ENCODE peak calls at places on chromosome 6, in eight cellular contexts. K is WTC11, O is IMR-90, T is A549, S is GM12878, V is K562, Q is H1, D is HepG2. H is an unnamed sample.

GRCh38 chr6:46719099-46719498 is 16.1 kb downstream of the PLA2G7 start:
- DNase-seq in T (no peak), V (no peak), K (no peak), S (no peak), D (no peak), O (peak; percentile 41), Q (no peak), H (no peak)

GRCh38 chr6:113860165-113860955 is 3.2 kb downstream of the MARCKS start:
- DNase-seq in D (peak; percentile 42), Q (no peak), V (no peak), K (peak; percentile 21), T (peak; percentile 4), O (peak; percentile 45), S (no peak), H (peak; percentile 65)

GRCh38 chr6:2875840-2876207 is 27.3 kb downstream of the SERPINB9 start:
- DNase-seq in K (peak; percentile 43), V (no peak), S (no peak), T (no peak), O (no peak), D (no peak), Q (no peak), H (peak; percentile 70)

GRCh38 chr6:129644567-129645015 is 65.4 kb downstream of the ARHGAP18 start:
- DNase-seq in D (peak; percentile 85), T (peak; percentile 59), K (no peak), S (no peak), O (peak; percentile 76), V (no peak), Q (no peak), H (no peak)

GRCh38 chr6:37674161-37674560 is 23.5 kb downstream of the MDGA1 start:
- DNase-seq in O (no peak), S (no peak), K (no peak), D (no peak), T (no peak), V (no peak), Q (no peak), H (peak; percentile 59)

GRCh38 chr6:148997863-148998262 is 251.0 kb downstream of the UST start:
- DNase-seq in V (no peak), S (no peak), K (no peak), Q (no peak), O (peak; percentile 73), T (no peak), D (no peak), H (no peak)

GRCh38 chr6:156686429-156686939 is 90.7 kb upstream of the ARID1B start:
- DNase-seq in D (peak; percentile 70), T (peak; percentile 26), S (no peak), Q (no peak), O (peak; percentile 59), K (peak; percentile 41), V (no peak), H (peak; percentile 69)

GRCh38 chr6:6003334-6004146 is 3.2 kb downstream of the NRN1 start:
- DNase-seq in Q (peak; percentile 85), K (peak; percentile 66), O (no peak), V (no peak), T (no peak), S (no peak), D (no peak), H (peak; percentile 72)

GRCh38 chr6:40672118-40672517 is 85.0 kb upstream of the LRFN2 start:
- DNase-seq in S (no peak), Q (no peak), T (no peak), V (no peak), O (no peak), D (no peak), K (no peak), H (peak; percentile 40)

GRCh38 chr6:39896701-39897100 is 37.6 kb downstream of the MOCS1 start:
- DNase-seq in V (no peak), S (no peak), O (no peak), Q (no peak), T (no peak), K (no peak), D (no peak), H (no peak)

GRCh38 chr6:143139239-143139784 is 78.6 kb downstream of the AIG1 start:
- DNase-seq in T (no peak), O (no peak), D (no peak), S (no peak), K (no peak), V (no peak), Q (no peak), H (no peak)

GRCh38 chr6:41470341-41471063 is 75.7 kb upstream of the FOXP4 start:
- DNase-seq in O (no peak), K (peak; percentile 54), D (no peak), S (no peak), T (no peak), V (no peak), Q (peak; percentile 79), H (no peak)

GRCh38 chr6:142482249-142482648 is 180.4 kb downstream of the ADGRG6 start:
- DNase-seq in V (no peak), T (no peak), D (no peak), S (no peak), K (no peak), Q (no peak), O (peak; percentile 14), H (no peak)

GRCh38 chr6:30730611-30731435 is 10.7 kb downstream of the TUBB start:
- DNase-seq in D (peak; percentile 67), S (no peak), Q (peak; percentile 87), T (peak; percentile 74), O (peak; percentile 47), V (peak; percentile 86), K (peak; percentile 88), H (peak; percentile 77)

GRCh38 chr6:3194535-3195376 is 32.7 kb downstream of the TUBB2B start:
- DNase-seq in D (no peak), V (peak; percentile 29), Q (peak; percentile 62), K (no peak), S (no peak), O (peak; percentile 46), T (no peak), H (peak; percentile 85)

GRCh38 chr6:166998256-166999144 is 697 bp upstream of the CEP43 start:
- DNase-seq in V (peak; percentile 45), D (no peak), K (peak; percentile 38), Q (peak; percentile 74), S (no peak), O (no peak), T (peak; percentile 2), H (peak; percentile 57)

GRCh38 chr6:113856571-113857564 is at the start of gene MARCKS:
- DNase-seq in T (peak; percentile 80), O (peak; percentile 92), Q (peak; percentile 84), S (no peak), D (peak; percentile 75), V (peak; percentile 70), K (peak; percentile 78), H (peak; percentile 82)

GRCh38 chr6:132142308-132142707 is 191.1 kb upstream of the CCN2 start:
- DNase-seq in D (no peak), S (no peak), T (no peak), Q (no peak), V (no peak), K (no peak), O (no peak), H (no peak)

GRCh38 chr6:85419046-85419759 is 30.7 kb upstream of the NT5E start:
- DNase-seq in K (no peak), O (no peak), Q (no peak), T (no peak), V (no peak), S (no peak), D (no peak), H (no peak)

GRCh38 chr6:126963077-126963809 is 155.2 kb upstream of the RSPO3 start:
- DNase-seq in T (no peak), Q (no peak), S (no peak), V (no peak), D (no peak), K (no peak), O (no peak), H (no peak)

GRCh38 chr6:2035046-2035445 is 210.4 kb downstream of the GMDS start:
- DNase-seq in Q (no peak), V (no peak), O (no peak), D (no peak), T (no peak), K (no peak), S (no peak), H (no peak)

GRCh38 chr6:18044108-18044783 is 56.8 kb upstream of the KIF13A start:
- DNase-seq in D (no peak), Q (no peak), V (peak; percentile 18), O (no peak), T (no peak), K (no peak), S (no peak), H (no peak)
- TF ChIP-seq USF2 in D (no peak), Q (no peak), V (peak; percentile 62), O (no peak), T (no peak), K (no peak), S (no peak), H (no peak)

GRCh38 chr6:56756791-56757582 is 114.3 kb upstream of the DST start:
- DNase-seq in D (no peak), S (no peak), V (no peak), Q (no peak), O (peak; percentile 45), T (no peak), K (no peak), H (no peak)

GRCh38 chr6:56758120-56758519 is 115.4 kb upstream of the DST start:
- DNase-seq in S (no peak), V (no peak), D (no peak), K (no peak), O (no peak), Q (no peak), T (no peak), H (no peak)

GRCh38 chr6:56756219-56756789 is 113.6 kb upstream of the DST start:
- DNase-seq in D (no peak), O (no peak), K (no peak), S (no peak), V (no peak), T (no peak), Q (no peak), H (no peak)

GRCh38 chr6:56758553-56758952 is 115.9 kb upstream of the DST start:
- DNase-seq in S (no peak), V (no peak), K (no peak), O (no peak), D (no peak), Q (no peak), T (no peak), H (no peak)

GRCh38 chr6:56757585-56757984 is 114.9 kb upstream of the DST start:
- DNase-seq in O (peak; percentile 71), Q (no peak), T (peak; percentile 72), D (peak; percentile 72), K (no peak), S (no peak), V (peak; percentile 8), H (no peak)
- TF ChIP-seq USF2 in O (no peak), Q (no peak), T (no peak), D (no peak), K (no peak), S (no peak), V (no peak), H (no peak)

DNA sequence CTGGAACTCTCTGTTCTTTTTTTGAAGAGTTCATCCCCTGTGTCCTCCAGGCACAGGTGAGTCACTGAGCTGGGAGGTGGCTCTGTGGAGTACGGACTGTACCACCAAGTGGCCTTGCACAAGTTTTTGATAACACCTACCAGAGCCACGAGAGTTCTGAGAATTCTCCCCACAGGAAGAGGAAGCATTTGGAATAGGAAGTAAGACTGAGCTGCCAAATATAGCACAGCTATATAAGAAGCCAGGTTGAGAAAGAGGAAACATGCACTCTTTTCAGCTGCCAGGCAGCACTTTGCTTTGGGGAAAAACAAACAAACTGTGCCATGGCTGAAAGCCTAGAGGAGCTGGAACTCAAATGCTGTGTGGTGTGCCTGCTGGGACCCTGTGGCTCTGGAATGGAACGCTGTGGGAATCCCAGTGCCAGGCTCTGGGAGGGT is 70.8 kb upstream of the RIPOR2 start:
- DNase-seq in S (no peak), V (peak; percentile 16), K (no peak), D (no peak), Q (no peak), T (no peak), O (no peak), H (no peak)
- TF ChIP-seq USF2 in S (no peak), V (no peak), K (no peak), D (no peak), Q (no peak), T (no peak), O (no peak), H (no peak)

GRCh38 chr6:4580361-4580760 is 195.8 kb upstream of the CDYL start:
- DNase-seq in V (no peak), K (no peak), T (no peak), Q (no peak), S (no peak), O (no peak), D (no peak), H (no peak)
- TF ChIP-seq USF2 in V (no peak), K (no peak), T (no peak), Q (no peak), S (no peak), O (no peak), D (no peak), H (no peak)